ENCODE peak calls at places on chromosome 15, in six cellular contexts. X is endothelial cell; Z is activated naive CD8-positive, alpha-beta T cell treated with anti-CD3 and anti-CD28 coated beads, Interleukin-2, amount 50 U/mL, for 24 hours; P is lung; Q is brain microvascular endothelial cell; J is occipital lobe. A is an unnamed sample.

GRCh38 chr15:39504812-39505211 is 76.1 kb upstream of the THBS1 start:
- DNase-seq in Z (no peak), X (no peak), Q (peak), P (no peak), J (no peak), A (no peak)

GRCh38 chr15:41233367-41233771 is 2.3 kb downstream of the CHP1 start:
- DNase-seq in J (peak), P (no peak), Q (peak), Z (no peak), X (no peak), A (no peak)

GRCh38 chr15:91946914-91947313 is 93.4 kb downstream of the SLCO3A1 start:
- DNase-seq in J (no peak), Q (no peak), P (no peak), X (peak), Z (no peak), A (no peak)

GRCh38 chr15:48683991-48684765 is 38.7 kb upstream of the FBN1 start:
- DNase-seq in Z (no peak), J (no peak), P (no peak), Q (no peak), X (no peak), A (no peak)

GRCh38 chr15:90987561-90988141 is 6.7 kb downstream of the PRC1 start:
- DNase-seq in J (no peak), P (no peak), X (no peak), Z (no peak), Q (no peak), A (no peak)

GRCh38 chr15:96948981-96949380 is 618.5 kb downstream of the NR2F2 start:
- DNase-seq in J (no peak), Q (no peak), X (no peak), P (no peak), Z (no peak), A (no peak)

GRCh38 chr15:62241135-62241770 is 76.2 kb upstream of the C2CD4B start:
- DNase-seq in Q (peak), Z (no peak), P (no peak), X (peak), J (no peak), A (no peak)

GRCh38 chr15:89958107-89958805 is 42.9 kb upstream of the ZNF710 start:
- DNase-seq in X (no peak), Z (no peak), P (no peak), Q (no peak), J (no peak), A (no peak)

GRCh38 chr15:97892167-97892938 is 68.2 kb upstream of the ARRDC4 start:
- DNase-seq in Q (no peak), J (no peak), X (no peak), P (no peak), Z (no peak), A (no peak)

GRCh38 chr15:93881310-93881709 is 350.1 kb upstream of the MCTP2 start:
- DNase-seq in X (no peak), J (no peak), Q (no peak), P (no peak), Z (no peak), A (no peak)